ENCODE peak calls at places on chromosomes 13 and 19, in seven cellular contexts. W is IMR-90, G is H1, Y is H9, A is neuronal stem cell, S is trophoblast cell, I is mesendoderm. L is an unnamed sample.

GRCh38 chr19:38175422-38175821 is 48.6 kb downstream of the DPF1 start:
- DNase-seq in W (no peak), G (no peak), Y (no peak), A (no peak), S (no peak), I (no peak), L (no peak)

GRCh38 chr19:9934132-9934950 is 2.0 kb downstream of the OLFM2 start:
- DNase-seq in W (peak; percentile 69), G (peak; percentile 100), Y (peak; percentile 87), A (peak; percentile 87), S (peak; percentile 58), I (peak; percentile 87), L (peak; percentile 72)

GRCh38 chr19:33032218-33032781 is 32.4 kb downstream of the RHPN2 start:
- DNase-seq in W (no peak), G (no peak), Y (no peak), A (no peak), S (no peak), I (peak; percentile 90), L (no peak)

GRCh38 chr13:67554746-67555452 is 324.8 kb upstream of the PCDH9 start:
- DNase-seq in W (peak; percentile 76), G (no peak), Y (no peak), A (no peak), S (no peak), I (no peak), L (peak; percentile 13)

GRCh38 chr13:49113526-49114286 is 106.4 kb upstream of the MLNR start:
- DNase-seq in W (peak; percentile 82), G (no peak), Y (no peak), A (no peak), S (peak; percentile 46), I (peak; percentile 45), L (peak; percentile 37)

GRCh38 chr13:52832268-52832667 is 16.2 kb downstream of the PCDH8 start:
- DNase-seq in W (no peak), G (no peak), Y (no peak), A (no peak), S (no peak), I (no peak), L (no peak)

GRCh38 chr13:43377955-43378354 is 354.6 kb downstream of the DNAJC15 start:
- DNase-seq in W (peak; percentile 65), G (no peak), Y (no peak), A (no peak), S (no peak), I (no peak), L (no peak)

GRCh38 chr19:39111593-39112199 is 13.9 kb upstream of the PAK4 start:
- DNase-seq in W (no peak), G (no peak), Y (no peak), A (no peak), S (peak; percentile 97), I (no peak), L (no peak)

GRCh38 chr19:41595258-41595889 is 19.4 kb downstream of the CEACAM21 start:
- DNase-seq in W (peak; percentile 74), G (peak; percentile 52), Y (peak; percentile 54), A (no peak), S (peak; percentile 66), I (peak; percentile 62), L (peak; percentile 81)

GRCh38 chr13:36385471-36385870 is 39.3 kb upstream of the SPART start:
- DNase-seq in W (peak; percentile 15), G (no peak), Y (no peak), A (no peak), S (no peak), I (no peak), L (peak; percentile 11)

GRCh38 chr19:36688058-36688457 is 646 bp downstream of the ZNF567 start:
- DNase-seq in W (no peak), G (no peak), Y (no peak), A (no peak), S (no peak), I (no peak), L (no peak)

GRCh38 chr13:45303866-45304265 is 37.1 kb downstream of the TPT1 start:
- DNase-seq in W (no peak), G (no peak), Y (no peak), A (no peak), S (no peak), I (no peak), L (no peak)

GRCh38 chr13:71864094-71864980 is 2.7 kb downstream of the DACH1 start:
- DNase-seq in W (no peak), G (peak; percentile 69), Y (peak; percentile 55), A (no peak), S (no peak), I (peak; percentile 40), L (peak; percentile 84)

GRCh38 chr19:54551293-54551692 is 22.3 kb upstream of the LILRA2 start:
- DNase-seq in W (no peak), G (no peak), Y (no peak), A (no peak), S (no peak), I (no peak), L (no peak)

GRCh38 chr13:24365191-24365590 is 55.8 kb downstream of the C1QTNF9 start:
- DNase-seq in W (no peak), G (no peak), Y (no peak), A (no peak), S (no peak), I (no peak), L (no peak)

GRCh38 chr13:110509971-110510786 is 51.3 kb downstream of the RAB20 start:
- DNase-seq in W (peak; percentile 30), G (no peak), Y (no peak), A (no peak), S (no peak), I (peak; percentile 43), L (no peak)

GRCh38 chr13:75458696-75459422 is 23.1 kb downstream of the TBC1D4 start:
- DNase-seq in W (no peak), G (no peak), Y (peak; percentile 50), A (no peak), S (no peak), I (peak; percentile 29), L (no peak)

GRCh38 chr13:32881792-32882175 is 134.4 kb upstream of the KL start:
- DNase-seq in W (no peak), G (no peak), Y (no peak), A (no peak), S (no peak), I (no peak), L (no peak)

GRCh38 chr19:27689734-27690241 is 1523.2 kb downstream of the UQCRFS1 start:
- DNase-seq in W (no peak), G (no peak), Y (no peak), A (no peak), S (no peak), I (no peak), L (no peak)

GRCh38 chr13:37453246-37453645 is 145.3 kb downstream of the POSTN start:
- DNase-seq in W (no peak), G (no peak), Y (no peak), A (no peak), S (no peak), I (no peak), L (peak; percentile 40)

DNA sequence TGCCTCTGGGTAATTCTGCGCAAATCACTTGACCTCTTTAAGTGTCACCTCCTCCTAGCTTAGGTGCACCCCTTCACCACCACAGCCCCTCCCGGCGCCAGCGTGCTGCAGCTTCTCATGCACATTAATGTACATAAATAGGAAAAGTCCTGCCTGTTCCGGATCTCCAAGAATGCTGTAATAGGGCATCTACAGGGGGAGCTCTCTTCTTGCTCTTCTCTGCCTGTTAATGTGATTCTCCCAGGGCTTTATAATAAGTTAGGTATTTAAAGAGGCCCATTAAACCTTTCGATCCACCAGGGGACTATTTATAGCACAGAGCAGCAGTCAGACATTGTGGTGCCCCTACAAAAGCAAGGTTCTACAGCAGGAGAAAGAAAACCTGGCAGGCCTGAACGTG is 35.3 kb downstream of the SOX1 start:
- DNase-seq in W (no peak), G (peak; percentile 43), Y (no peak), A (no peak), S (no peak), I (no peak), L (no peak)
- H3K27me3 ChIP-seq in W (no peaks in the 10 kb centered on the region), G (peaks cover 64% of the 10 kb centered on the region), Y (peaks cover 47% of the 10 kb centered on the region), A (no peaks in the 10 kb centered on the region), S (peaks cover 45% of the 10 kb centered on the region), I (peaks cover 50% of the 10 kb centered on the region), L (peaks cover 57% of the 10 kb centered on the region)

DNA sequence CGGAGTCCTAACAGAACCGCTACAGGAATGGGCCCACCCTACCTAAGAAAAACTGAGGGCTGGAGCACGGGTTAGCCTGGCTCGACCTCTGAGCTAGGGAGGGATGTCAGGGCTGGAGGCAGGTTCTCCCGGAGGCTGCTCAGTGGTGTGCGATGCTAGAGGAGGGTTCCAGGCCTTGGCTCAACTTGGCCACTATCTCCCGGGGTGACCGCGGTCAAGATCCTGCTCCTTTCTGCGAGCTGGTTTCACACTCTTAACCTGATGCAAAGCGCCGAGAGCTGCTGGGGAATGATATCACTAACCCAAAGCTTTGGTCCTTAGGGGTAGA is 301 bp downstream of the POP4 start:
- DNase-seq in W (no peak), G (no peak), Y (no peak), A (no peak), S (no peak), I (no peak), L (no peak)
- H3K27ac ChIP-seq in W (peak overlapping the region; percentile 52), G (peak overlapping the region; percentile 38), Y (no peak overlapping the region), A (no peak overlapping the region), S (no peak overlapping the region), I (no peak overlapping the region), L (no peak overlapping the region)

GRCh38 chr19:56117376-56117884 is 3.7 kb downstream of the ZNF787 start:
- DNase-seq in W (no peak), G (no peak), Y (no peak), A (no peak), S (no peak), I (no peak), L (no peak)
- H4K8ac ChIP-seq in W (no peak overlapping the region), G (peak overlapping the region; percentile 16), Y (no peak overlapping the region), A (no peak overlapping the region), S (no peak overlapping the region), I (no peak overlapping the region), L (no peak overlapping the region)

GRCh38 chr13:41458187-41458938 is 1.0 kb downstream of the RGCC start:
- DNase-seq in W (peak; percentile 46), G (peak; percentile 63), Y (peak; percentile 42), A (no peak), S (peak; percentile 58), I (peak; percentile 43), L (peak; percentile 34)
- H3K27me3 ChIP-seq in W (peaks cover 10% of the 10 kb centered on the region), G (peaks cover 57% of the 10 kb centered on the region), Y (peaks cover 42% of the 10 kb centered on the region), A (peaks cover 41% of the 10 kb centered on the region), S (peaks cover 23% of the 10 kb centered on the region), I (peaks cover 29% of the 10 kb centered on the region), L (peaks cover 9% of the 10 kb centered on the region)

DNA sequence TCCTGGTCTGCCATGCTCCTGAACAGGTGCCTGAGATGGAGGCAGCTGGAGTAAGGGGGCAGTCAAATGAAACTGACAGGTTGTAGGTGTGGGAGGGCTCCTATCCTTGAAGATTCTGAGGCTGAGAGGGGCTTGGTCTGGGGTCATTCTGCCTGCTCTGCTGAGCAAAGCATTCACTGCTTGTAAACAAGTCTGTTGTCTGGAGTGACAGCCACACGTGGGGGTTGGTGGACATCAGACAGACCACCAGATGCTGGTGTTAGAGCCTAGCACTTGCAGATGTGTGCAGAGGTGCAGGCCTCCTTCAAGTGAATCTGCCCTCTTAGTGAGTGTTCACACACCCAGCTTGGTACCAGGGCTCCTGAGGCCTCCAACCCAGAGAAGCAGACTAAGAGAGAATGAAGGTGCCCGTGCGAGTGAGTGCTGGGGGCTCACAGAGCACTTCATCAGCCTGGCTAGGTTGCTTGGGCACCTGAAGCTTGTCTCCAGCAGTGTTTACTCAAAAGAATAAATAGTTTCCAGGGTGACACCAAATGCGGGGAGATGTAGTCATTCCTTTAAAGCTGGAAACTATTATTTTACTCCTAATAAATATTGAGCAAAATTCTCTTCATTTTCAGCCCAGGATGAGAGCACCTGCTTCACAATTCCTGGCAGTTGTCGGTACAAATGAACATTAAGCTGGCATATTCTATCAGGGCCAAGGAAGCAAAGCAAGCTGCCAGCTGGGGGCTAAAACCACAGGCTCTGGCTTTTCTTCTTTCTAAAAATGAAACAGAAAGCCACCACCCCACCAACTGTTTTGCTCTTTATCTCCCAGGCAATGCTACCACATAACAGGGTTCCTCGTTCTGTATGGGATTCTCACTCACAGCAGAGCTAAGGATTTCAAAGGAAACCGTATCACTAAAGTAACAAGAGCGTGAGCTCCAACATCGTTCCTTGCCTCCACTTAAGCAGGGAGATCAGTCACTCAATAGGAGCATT is 82.3 kb downstream of the RNASEH2B start:
- DNase-seq in W (no peak), G (no peak), Y (no peak), A (no peak), S (no peak), I (no peak), L (peak; percentile 29)
- H3K27ac ChIP-seq in W (no peak overlapping the region), G (no peak overlapping the region), Y (no peak overlapping the region), A (no peak overlapping the region), S (no peak overlapping the region), I (no peak overlapping the region), L (no peak overlapping the region)